ENCODE peak calls at places on chromosomes 13 and 19, in four cellular contexts. One of them, this sample, is unnamed. For H3K4me1, the result is how much of the 10 kb centered on the place peaks cover.

GRCh38 chr19:40193587-40193849 is 2.3 kb downstream of the MAP3K10 start:
- DNase-seq in uterus: no peak
- DNase-seq in transverse colon: no peak
- DNase-seq in ovary: no peak
- DNase-seq in this sample: no peak

GRCh38 chr19:6712231-6712630 is 8.2 kb downstream of the C3 start:
- DNase-seq in uterus: no peak
- DNase-seq in transverse colon: no peak
- DNase-seq in ovary: no peak
- DNase-seq in this sample: no peak

GRCh38 chr13:48333976-48334375 is 30.4 kb downstream of the RB1 start:
- DNase-seq in uterus: no peak
- DNase-seq in transverse colon: no peak
- DNase-seq in ovary: no peak
- DNase-seq in this sample: no peak

GRCh38 chr19:2779121-2779740 is 3.8 kb downstream of the SGTA start:
- DNase-seq in uterus: no peak
- DNase-seq in transverse colon: no peak
- DNase-seq in ovary: no peak
- DNase-seq in this sample: no peak

GRCh38 chr13:83450586-83450985 is 431.7 kb downstream of the SLITRK1 start:
- DNase-seq in uterus: no peak
- DNase-seq in transverse colon: no peak
- DNase-seq in ovary: no peak
- DNase-seq in this sample: no peak

GRCh38 chr19:7505288-7505681 is 10.6 kb upstream of the ZNF358 start:
- DNase-seq in uterus: no peak
- DNase-seq in transverse colon: peak
- DNase-seq in ovary: no peak
- DNase-seq in this sample: no peak

GRCh38 chr19:4849019-4849418 is 17.5 kb upstream of the TICAM1 start:
- DNase-seq in uterus: no peak
- DNase-seq in transverse colon: no peak
- DNase-seq in ovary: no peak
- DNase-seq in this sample: no peak

GRCh38 chr19:39131255-39131755 is 5.7 kb downstream of the PAK4 start:
- DNase-seq in uterus: no peak
- DNase-seq in transverse colon: no peak
- DNase-seq in ovary: peak
- DNase-seq in this sample: no peak

GRCh38 chr19:17775245-17775927 is 19.6 kb upstream of the B3GNT3 start:
- DNase-seq in uterus: no peak
- DNase-seq in transverse colon: peak
- DNase-seq in ovary: no peak
- DNase-seq in this sample: no peak

GRCh38 chr13:78098249-78098648 is 179.6 kb upstream of the EDNRB start:
- DNase-seq in uterus: no peak
- DNase-seq in transverse colon: no peak
- DNase-seq in ovary: no peak
- DNase-seq in this sample: no peak
- H3K4me3 ChIP-seq in uterus: no peak
- H3K4me3 ChIP-seq in transverse colon: no peak
- H3K4me3 ChIP-seq in ovary: no peak
- H3K4me3 ChIP-seq in this sample: no peak

DNA sequence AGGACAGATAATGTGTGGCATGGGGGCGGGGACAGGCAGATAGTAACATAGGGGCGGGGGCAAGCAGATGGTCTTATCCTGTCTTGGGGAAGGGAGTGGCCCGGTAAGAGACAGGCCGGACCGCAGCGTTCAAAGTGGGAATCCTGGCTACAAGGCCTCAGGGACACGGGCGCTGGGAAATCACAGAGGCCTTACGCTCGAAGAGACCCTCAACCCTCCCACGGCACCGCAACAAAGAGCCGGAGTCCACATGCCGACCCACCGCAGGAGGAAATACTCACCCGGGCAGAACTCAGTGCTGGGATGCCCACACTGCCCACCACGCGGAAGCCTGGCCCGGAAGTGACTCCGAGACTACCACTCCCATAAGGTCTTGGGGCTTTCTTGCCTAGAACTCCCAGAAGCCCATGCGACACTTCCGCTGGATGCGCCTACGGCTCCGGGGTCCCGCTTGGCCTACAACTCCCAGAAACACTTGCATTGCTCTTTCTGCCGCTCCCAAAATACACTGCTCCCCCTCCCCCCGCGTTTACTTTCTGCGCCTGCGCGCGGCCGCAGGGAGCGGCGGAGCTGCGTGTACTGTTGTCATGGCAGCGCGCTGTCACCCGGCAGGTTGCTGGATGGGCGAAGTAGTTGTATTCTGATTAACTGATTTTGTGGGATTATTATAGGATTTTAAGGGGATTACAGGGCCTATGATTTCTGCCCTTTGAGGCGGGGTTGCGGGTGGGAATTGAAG is at the start of gene CTU1:
- DNase-seq in uterus: peak
- DNase-seq in transverse colon: peak
- DNase-seq in ovary: peak
- DNase-seq in this sample: peak
- TF ChIP-seq POLR2A in uterus: peak
- TF ChIP-seq POLR2A in transverse colon: peak
- TF ChIP-seq POLR2A in ovary: peak
- TF ChIP-seq POLR2A in this sample: peak

GRCh38 chr19:10808937-10809655 is 26.9 kb downstream of the TMED1 start:
- DNase-seq in uterus: no peak
- DNase-seq in transverse colon: no peak
- DNase-seq in ovary: no peak
- DNase-seq in this sample: no peak
- H3K4me1 ChIP-seq in uterus: under half
- H3K4me1 ChIP-seq in transverse colon: under half
- H3K4me1 ChIP-seq in ovary: under half
- H3K4me1 ChIP-seq in this sample: under half

GRCh38 chr13:75161804-75162203 is 320.2 kb downstream of the TBC1D4 start:
- DNase-seq in uterus: no peak
- DNase-seq in transverse colon: no peak
- DNase-seq in ovary: no peak
- DNase-seq in this sample: no peak
- H3K4me3 ChIP-seq in uterus: no peak
- H3K4me3 ChIP-seq in transverse colon: no peak
- H3K4me3 ChIP-seq in ovary: no peak
- H3K4me3 ChIP-seq in this sample: no peak

GRCh38 chr19:41222240-41222639 is 3.2 kb downstream of the AXL start:
- DNase-seq in uterus: no peak
- DNase-seq in transverse colon: no peak
- DNase-seq in ovary: no peak
- DNase-seq in this sample: no peak

GRCh38 chr19:41223431-41224234 is 4.6 kb downstream of the AXL start:
- DNase-seq in uterus: no peak
- DNase-seq in transverse colon: no peak
- DNase-seq in ovary: no peak
- DNase-seq in this sample: peak

GRCh38 chr19:41219924-41220567 is 1.0 kb downstream of the AXL start:
- DNase-seq in uterus: peak
- DNase-seq in transverse colon: peak
- DNase-seq in ovary: peak
- DNase-seq in this sample: peak

GRCh38 chr19:41218615-41219507 is at the start of gene AXL:
- DNase-seq in uterus: peak
- DNase-seq in transverse colon: peak
- DNase-seq in ovary: peak
- DNase-seq in this sample: peak

GRCh38 chr19:41221514-41222205 is 2.6 kb downstream of the AXL start:
- DNase-seq in uterus: no peak
- DNase-seq in transverse colon: no peak
- DNase-seq in ovary: no peak
- DNase-seq in this sample: no peak
- TF ChIP-seq POLR2A in uterus: no peak
- TF ChIP-seq POLR2A in transverse colon: no peak
- TF ChIP-seq POLR2A in ovary: no peak
- TF ChIP-seq POLR2A in this sample: no peak

This sample was measured in gastrocnemius medialis.